ENCODE peak calls at places on chromosomes 6 and 20, in six cellular contexts. One of them, this sample, is unnamed.

GRCh38 chr6:16239090-16239797 is 857 bp downstream of the GMPR start:
- DNase-seq in GM23248: peak; percentile 65
- DNase-seq in heart left ventricle: peak; percentile 75
- DNase-seq in small intestine: peak; percentile 35
- DNase-seq in sigmoid colon: peak; percentile 88
- DNase-seq in cardiac muscle cell: peak; percentile 47
- DNase-seq in this sample: peak; percentile 50

GRCh38 chr6:139981810-139982550 is 607.5 kb upstream of the CITED2 start:
- DNase-seq in GM23248: peak; percentile 53
- DNase-seq in heart left ventricle: no peak
- DNase-seq in small intestine: peak; percentile 51
- DNase-seq in sigmoid colon: no peak
- DNase-seq in cardiac muscle cell: peak; percentile 66
- DNase-seq in this sample: peak; percentile 97

GRCh38 chr20:41232971-41233926 is 84.3 kb downstream of the ZHX3 start:
- DNase-seq in GM23248: peak; percentile 95
- DNase-seq in heart left ventricle: no peak
- DNase-seq in small intestine: peak; percentile 94
- DNase-seq in sigmoid colon: no peak
- DNase-seq in cardiac muscle cell: peak; percentile 80
- DNase-seq in this sample: no peak

GRCh38 chr6:158487495-158487894 is 72.4 kb upstream of the TMEM181 start:
- DNase-seq in GM23248: peak; percentile 68
- DNase-seq in heart left ventricle: no peak
- DNase-seq in small intestine: no peak
- DNase-seq in sigmoid colon: no peak
- DNase-seq in cardiac muscle cell: no peak
- DNase-seq in this sample: no peak

GRCh38 chr6:96234476-96234875 is 218.7 kb downstream of the FUT9 start:
- DNase-seq in GM23248: no peak
- DNase-seq in heart left ventricle: no peak
- DNase-seq in small intestine: no peak
- DNase-seq in sigmoid colon: no peak
- DNase-seq in cardiac muscle cell: no peak
- DNase-seq in this sample: no peak

GRCh38 chr6:40930555-40930954 is 108.5 kb downstream of the UNC5CL start:
- DNase-seq in GM23248: peak; percentile 45
- DNase-seq in heart left ventricle: no peak
- DNase-seq in small intestine: peak; percentile 35
- DNase-seq in sigmoid colon: no peak
- DNase-seq in cardiac muscle cell: peak; percentile 54
- DNase-seq in this sample: no peak

GRCh38 chr6:18362058-18362561 is 25.0 kb upstream of the RNF144B start:
- DNase-seq in GM23248: peak; percentile 92
- DNase-seq in heart left ventricle: no peak
- DNase-seq in small intestine: no peak
- DNase-seq in sigmoid colon: no peak
- DNase-seq in cardiac muscle cell: peak; percentile 9
- DNase-seq in this sample: no peak

GRCh38 chr20:51354191-51354768 is 188.2 kb downstream of the NFATC2 start:
- DNase-seq in GM23248: peak; percentile 76
- DNase-seq in heart left ventricle: no peak
- DNase-seq in small intestine: no peak
- DNase-seq in sigmoid colon: peak; percentile 40
- DNase-seq in cardiac muscle cell: peak; percentile 19
- DNase-seq in this sample: no peak

GRCh38 chr6:89509719-89510339 is 76.9 kb downstream of the ANKRD6 start:
- DNase-seq in GM23248: no peak
- DNase-seq in heart left ventricle: no peak
- DNase-seq in small intestine: no peak
- DNase-seq in sigmoid colon: no peak
- DNase-seq in cardiac muscle cell: peak; percentile 7
- DNase-seq in this sample: peak; percentile 6

GRCh38 chr6:20698675-20699074 is 164.4 kb downstream of the CDKAL1 start:
- DNase-seq in GM23248: no peak
- DNase-seq in heart left ventricle: no peak
- DNase-seq in small intestine: no peak
- DNase-seq in sigmoid colon: no peak
- DNase-seq in cardiac muscle cell: no peak
- DNase-seq in this sample: no peak

GRCh38 chr6:45156075-45156474 is 172.1 kb upstream of the RUNX2 start:
- DNase-seq in GM23248: no peak
- DNase-seq in heart left ventricle: no peak
- DNase-seq in small intestine: peak; percentile 33
- DNase-seq in sigmoid colon: no peak
- DNase-seq in cardiac muscle cell: no peak
- DNase-seq in this sample: no peak

GRCh38 chr6:617485-618100 is 39.3 kb downstream of the HUS1B start:
- DNase-seq in GM23248: no peak
- DNase-seq in heart left ventricle: no peak
- DNase-seq in small intestine: no peak
- DNase-seq in sigmoid colon: no peak
- DNase-seq in cardiac muscle cell: no peak
- DNase-seq in this sample: no peak

GRCh38 chr6:40930045-40930444 is 109.0 kb downstream of the UNC5CL start:
- DNase-seq in GM23248: no peak
- DNase-seq in heart left ventricle: no peak
- DNase-seq in small intestine: no peak
- DNase-seq in sigmoid colon: no peak
- DNase-seq in cardiac muscle cell: no peak
- DNase-seq in this sample: no peak

GRCh38 chr6:130314271-130314670 is 51.5 kb upstream of the TMEM200A start:
- DNase-seq in GM23248: no peak
- DNase-seq in heart left ventricle: no peak
- DNase-seq in small intestine: no peak
- DNase-seq in sigmoid colon: no peak
- DNase-seq in cardiac muscle cell: no peak
- DNase-seq in this sample: no peak

GRCh38 chr20:5036828-5037227 is 35.5 kb upstream of the SLC23A2 start:
- DNase-seq in GM23248: no peak
- DNase-seq in heart left ventricle: no peak
- DNase-seq in small intestine: no peak
- DNase-seq in sigmoid colon: no peak
- DNase-seq in cardiac muscle cell: no peak
- DNase-seq in this sample: no peak

GRCh38 chr6:30613251-30614043 is 3.6 kb downstream of the PPP1R10 start:
- DNase-seq in GM23248: peak; percentile 39
- DNase-seq in heart left ventricle: no peak
- DNase-seq in small intestine: no peak
- DNase-seq in sigmoid colon: peak; percentile 13
- DNase-seq in cardiac muscle cell: no peak
- DNase-seq in this sample: no peak

GRCh38 chr6:162964703-162965140 is 236.9 kb downstream of the PACRG start:
- DNase-seq in GM23248: peak; percentile 96
- DNase-seq in heart left ventricle: peak; percentile 59
- DNase-seq in small intestine: no peak
- DNase-seq in sigmoid colon: peak; percentile 78
- DNase-seq in cardiac muscle cell: peak; percentile 98
- DNase-seq in this sample: peak; percentile 89

GRCh38 chr20:23889775-23890187 is 10.2 kb upstream of the CST5 start:
- DNase-seq in GM23248: peak; percentile 62
- DNase-seq in heart left ventricle: peak; percentile 39
- DNase-seq in small intestine: peak; percentile 26
- DNase-seq in sigmoid colon: no peak
- DNase-seq in cardiac muscle cell: peak; percentile 64
- DNase-seq in this sample: peak; percentile 73

GRCh38 chr6:150764638-150765456 is 100.7 kb upstream of the MTHFD1L start:
- DNase-seq in GM23248: no peak
- DNase-seq in heart left ventricle: no peak
- DNase-seq in small intestine: no peak
- DNase-seq in sigmoid colon: no peak
- DNase-seq in cardiac muscle cell: no peak
- DNase-seq in this sample: no peak

GRCh38 chr6:18264338-18265098 is at the start of gene DEK:
- DNase-seq in GM23248: peak; percentile 94
- DNase-seq in heart left ventricle: peak; percentile 90
- DNase-seq in small intestine: peak; percentile 84
- DNase-seq in sigmoid colon: peak; percentile 94
- DNase-seq in cardiac muscle cell: peak; percentile 87
- DNase-seq in this sample: peak; percentile 94

GRCh38 chr6:109187399-109188114 is 92.2 kb downstream of the CEP57L1 start:
- DNase-seq in GM23248: peak; percentile 62
- DNase-seq in heart left ventricle: peak; percentile 44
- DNase-seq in small intestine: peak; percentile 72
- DNase-seq in sigmoid colon: peak; percentile 66
- DNase-seq in cardiac muscle cell: peak; percentile 53
- DNase-seq in this sample: peak; percentile 33

GRCh38 chr6:137867685-137868509 is 838 bp downstream of the TNFAIP3 start:
- DNase-seq in GM23248: peak; percentile 53
- DNase-seq in heart left ventricle: no peak
- DNase-seq in small intestine: peak; percentile 55
- DNase-seq in sigmoid colon: peak; percentile 77
- DNase-seq in cardiac muscle cell: no peak
- DNase-seq in this sample: no peak

GRCh38 chr6:144352310-144352709 is 67.2 kb downstream of the UTRN start:
- DNase-seq in GM23248: no peak
- DNase-seq in heart left ventricle: no peak
- DNase-seq in small intestine: no peak
- DNase-seq in sigmoid colon: no peak
- DNase-seq in cardiac muscle cell: peak; percentile 66
- DNase-seq in this sample: peak; percentile 52

GRCh38 chr6:143236151-143236788 is 175.6 kb downstream of the AIG1 start:
- DNase-seq in GM23248: peak; percentile 83
- DNase-seq in heart left ventricle: no peak
- DNase-seq in small intestine: peak; percentile 6
- DNase-seq in sigmoid colon: no peak
- DNase-seq in cardiac muscle cell: no peak
- DNase-seq in this sample: no peak

GRCh38 chr6:149834513-149835481 is 29.4 kb downstream of the LRP11 start:
- DNase-seq in GM23248: peak; percentile 73
- DNase-seq in heart left ventricle: peak; percentile 50
- DNase-seq in small intestine: peak; percentile 60
- DNase-seq in sigmoid colon: no peak
- DNase-seq in cardiac muscle cell: peak; percentile 82
- DNase-seq in this sample: peak; percentile 75

GRCh38 chr6:36679043-36679821 is 718 bp downstream of the CDKN1A start:
- DNase-seq in GM23248: peak; percentile 81
- DNase-seq in heart left ventricle: peak; percentile 82
- DNase-seq in small intestine: peak; percentile 62
- DNase-seq in sigmoid colon: peak; percentile 92
- DNase-seq in cardiac muscle cell: peak; percentile 61
- DNase-seq in this sample: peak; percentile 43

GRCh38 chr20:62322428-62323073 is 19.8 kb downstream of the ADRM1 start:
- DNase-seq in GM23248: no peak
- DNase-seq in heart left ventricle: no peak
- DNase-seq in small intestine: no peak
- DNase-seq in sigmoid colon: no peak
- DNase-seq in cardiac muscle cell: no peak
- DNase-seq in this sample: no peak
- H3K27ac ChIP-seq in GM23248: no peak overlapping the region
- H3K27ac ChIP-seq in heart left ventricle: no peak overlapping the region
- H3K27ac ChIP-seq in small intestine: no peak overlapping the region
- H3K27ac ChIP-seq in sigmoid colon: peak overlapping the region; percentile 42
- H3K27ac ChIP-seq in cardiac muscle cell: no peak overlapping the region
- H3K27ac ChIP-seq in this sample: no peak overlapping the region

DNA sequence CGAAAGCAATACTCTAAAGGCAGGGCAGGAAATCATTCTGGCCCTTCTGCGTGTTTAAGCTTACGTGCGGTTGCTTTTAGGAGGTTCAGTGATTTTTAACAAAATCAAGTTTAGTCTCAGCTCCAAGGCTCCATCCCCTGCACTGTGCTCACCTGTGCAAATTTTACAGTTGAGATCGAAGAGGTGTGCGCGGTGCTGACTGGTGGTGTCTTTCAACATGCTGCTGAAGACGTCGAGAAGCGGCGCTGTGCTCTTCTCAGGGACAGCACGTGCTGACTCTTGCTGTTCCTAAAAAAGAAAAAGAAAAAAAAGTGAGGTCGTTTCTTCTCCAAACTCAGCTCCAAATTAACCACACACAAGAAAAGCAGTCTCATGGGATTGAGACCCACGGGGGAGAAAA is 32.0 kb downstream of the DIDO1 start:
- DNase-seq in GM23248: no peak
- DNase-seq in heart left ventricle: no peak
- DNase-seq in small intestine: no peak
- DNase-seq in sigmoid colon: no peak
- DNase-seq in cardiac muscle cell: no peak
- DNase-seq in this sample: no peak
- H3K4me1 ChIP-seq in GM23248: no peaks in the 10 kb centered on the region
- H3K4me1 ChIP-seq in heart left ventricle: peaks cover under 1% of the 10 kb centered on the region
- H3K4me1 ChIP-seq in small intestine: no peaks in the 10 kb centered on the region
- H3K4me1 ChIP-seq in sigmoid colon: peaks cover 9% of the 10 kb centered on the region
- H3K4me1 ChIP-seq in cardiac muscle cell: no peaks in the 10 kb centered on the region
- H3K4me1 ChIP-seq in this sample: peaks cover 2% of the 10 kb centered on the region

DNA sequence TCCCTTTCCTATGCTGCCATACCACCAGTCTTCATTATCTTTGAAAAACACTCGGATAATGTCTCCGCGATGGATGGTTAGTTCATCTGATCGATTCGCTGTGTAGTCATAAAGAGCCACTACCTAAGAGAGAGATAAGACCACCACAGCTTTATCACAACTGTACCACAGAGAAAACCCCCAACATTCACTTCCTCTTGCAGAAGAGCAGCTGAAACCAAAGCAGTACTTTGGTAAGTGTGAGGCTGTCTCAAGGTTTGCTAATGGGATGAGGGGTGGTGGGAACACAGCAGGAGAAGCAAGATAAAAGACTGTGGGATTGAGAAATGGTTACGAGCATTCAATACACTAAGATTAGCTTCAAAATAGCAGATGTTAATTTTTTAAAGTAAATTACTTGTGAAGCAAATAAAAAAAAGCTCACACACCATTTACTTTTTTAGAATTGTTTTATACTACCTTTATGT is 142.1 kb downstream of the MYB start:
- DNase-seq in GM23248: no peak
- DNase-seq in heart left ventricle: no peak
- DNase-seq in small intestine: no peak
- DNase-seq in sigmoid colon: no peak
- DNase-seq in cardiac muscle cell: peak; percentile 55
- DNase-seq in this sample: no peak
- H3K4me3 ChIP-seq in GM23248: no peak overlapping the region
- H3K4me3 ChIP-seq in heart left ventricle: no peak overlapping the region
- H3K4me3 ChIP-seq in small intestine: no peak overlapping the region
- H3K4me3 ChIP-seq in sigmoid colon: no peak overlapping the region
- H3K4me3 ChIP-seq in cardiac muscle cell: no peak overlapping the region
- H3K4me3 ChIP-seq in this sample: no peak overlapping the region

DNA sequence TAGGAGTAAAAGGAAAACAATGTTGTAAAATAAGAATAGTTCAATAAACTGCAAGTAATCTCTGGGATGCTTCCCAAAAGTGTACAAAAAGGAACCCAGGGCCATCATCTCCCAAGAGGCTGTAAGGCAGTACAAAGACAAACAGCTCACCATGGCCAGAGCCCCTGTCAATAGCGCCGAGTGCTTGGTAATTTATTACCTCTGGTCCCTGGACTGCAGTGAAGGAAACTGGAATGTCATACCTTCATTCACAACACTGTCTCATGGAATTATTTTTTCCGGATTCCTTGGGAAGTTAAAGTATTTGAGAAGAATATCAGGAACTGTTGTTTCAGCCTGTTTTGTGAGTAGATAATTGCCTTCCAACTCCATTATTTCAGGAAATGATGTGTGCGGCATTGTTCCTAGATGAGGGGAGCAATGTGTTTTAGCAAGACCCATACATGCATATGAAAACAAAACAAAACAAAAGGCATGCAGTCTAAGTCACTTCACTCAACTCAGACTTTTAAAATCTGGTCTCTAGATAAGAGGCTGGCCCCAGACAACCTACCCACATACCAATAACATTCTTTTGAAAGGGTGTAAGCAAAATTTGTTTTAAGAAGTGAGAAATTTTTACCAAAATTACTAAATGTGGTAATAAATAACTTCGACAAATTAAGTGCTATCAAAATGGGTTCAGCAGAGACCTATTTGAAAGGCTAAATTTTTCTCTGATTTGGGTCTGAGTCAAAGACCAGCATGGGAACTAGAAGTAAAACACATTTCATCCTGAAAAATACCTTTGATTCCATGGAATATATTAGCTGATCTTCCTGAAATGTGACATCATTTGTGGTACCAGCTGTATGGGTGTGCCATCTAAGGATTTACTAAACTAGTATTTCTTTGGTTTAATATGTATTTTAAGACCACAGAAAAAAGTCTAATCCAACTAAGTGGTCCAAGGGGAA is 63.8 kb downstream of the BLOC1S5 start:
- DNase-seq in GM23248: peak; percentile 23
- DNase-seq in heart left ventricle: no peak
- DNase-seq in small intestine: no peak
- DNase-seq in sigmoid colon: no peak
- DNase-seq in cardiac muscle cell: peak; percentile 70
- DNase-seq in this sample: no peak
- H3K27ac ChIP-seq in GM23248: no peak overlapping the region
- H3K27ac ChIP-seq in heart left ventricle: no peak overlapping the region
- H3K27ac ChIP-seq in small intestine: no peak overlapping the region
- H3K27ac ChIP-seq in sigmoid colon: no peak overlapping the region
- H3K27ac ChIP-seq in cardiac muscle cell: peak overlapping the region; percentile 10
- H3K27ac ChIP-seq in this sample: no peak overlapping the region

This sample was measured in A673.